ENCODE peak calls at places on chromosomes 7 and 10, in ten cellular contexts. One of them, this sample, is unnamed. For H3K4me1, the result is how much of the 10 kb centered on the place peaks cover.

GRCh38 chr7:141674702-141675101 is 27.3 kb downstream of the DENND11 start:
- DNase-seq in breast epithelium: no peak
- DNase-seq in fibroblast of lung: peak
- DNase-seq in upper lobe of right lung: no peak
- DNase-seq in PC-9: no peak
- DNase-seq in cardiac muscle cell: peak
- DNase-seq in lower lobe of right lung: no peak
- DNase-seq in left ventricle myocardium inferior: no peak
- DNase-seq in neural progenitor cell: peak
- DNase-seq in esophagus squamous epithelium: no peak
- DNase-seq in this sample: no peak

GRCh38 chr10:17006631-17007161 is 122.9 kb downstream of the CUBN start:
- DNase-seq in breast epithelium: no peak
- DNase-seq in fibroblast of lung: peak
- DNase-seq in upper lobe of right lung: no peak
- DNase-seq in PC-9: no peak
- DNase-seq in cardiac muscle cell: peak
- DNase-seq in lower lobe of right lung: peak
- DNase-seq in left ventricle myocardium inferior: no peak
- DNase-seq in neural progenitor cell: no peak
- DNase-seq in esophagus squamous epithelium: no peak
- DNase-seq in this sample: no peak

GRCh38 chr7:79293655-79294142 is 159.8 kb downstream of the MAGI2 start:
- DNase-seq in breast epithelium: peak
- DNase-seq in fibroblast of lung: peak
- DNase-seq in upper lobe of right lung: peak
- DNase-seq in PC-9: peak
- DNase-seq in cardiac muscle cell: peak
- DNase-seq in lower lobe of right lung: peak
- DNase-seq in left ventricle myocardium inferior: no peak
- DNase-seq in neural progenitor cell: no peak
- DNase-seq in esophagus squamous epithelium: no peak
- DNase-seq in this sample: no peak

GRCh38 chr7:129401968-129402860 is 32.0 kb upstream of the STRIP2 start:
- DNase-seq in breast epithelium: no peak
- DNase-seq in fibroblast of lung: no peak
- DNase-seq in upper lobe of right lung: no peak
- DNase-seq in PC-9: no peak
- DNase-seq in cardiac muscle cell: no peak
- DNase-seq in lower lobe of right lung: no peak
- DNase-seq in left ventricle myocardium inferior: no peak
- DNase-seq in neural progenitor cell: no peak
- DNase-seq in esophagus squamous epithelium: no peak
- DNase-seq in this sample: no peak

GRCh38 chr7:20219446-20220292 is 2.5 kb upstream of the MACC1 start:
- DNase-seq in breast epithelium: no peak
- DNase-seq in fibroblast of lung: peak
- DNase-seq in upper lobe of right lung: peak
- DNase-seq in PC-9: peak
- DNase-seq in cardiac muscle cell: peak
- DNase-seq in lower lobe of right lung: peak
- DNase-seq in left ventricle myocardium inferior: peak
- DNase-seq in neural progenitor cell: no peak
- DNase-seq in esophagus squamous epithelium: peak
- DNase-seq in this sample: peak

GRCh38 chr7:100867040-100867795 is at the start of gene TRIP6:
- DNase-seq in breast epithelium: peak
- DNase-seq in fibroblast of lung: peak
- DNase-seq in upper lobe of right lung: peak
- DNase-seq in PC-9: peak
- DNase-seq in cardiac muscle cell: peak
- DNase-seq in lower lobe of right lung: peak
- DNase-seq in left ventricle myocardium inferior: peak
- DNase-seq in neural progenitor cell: peak
- DNase-seq in esophagus squamous epithelium: no peak
- DNase-seq in this sample: peak

GRCh38 chr7:132815696-132816334 is 239.5 kb upstream of the PLXNA4 start:
- DNase-seq in breast epithelium: no peak
- DNase-seq in fibroblast of lung: peak
- DNase-seq in upper lobe of right lung: no peak
- DNase-seq in PC-9: no peak
- DNase-seq in cardiac muscle cell: peak
- DNase-seq in lower lobe of right lung: no peak
- DNase-seq in left ventricle myocardium inferior: no peak
- DNase-seq in neural progenitor cell: no peak
- DNase-seq in esophagus squamous epithelium: no peak
- DNase-seq in this sample: no peak

GRCh38 chr7:43636093-43636492 is 53.2 kb downstream of the STK17A start:
- DNase-seq in breast epithelium: no peak
- DNase-seq in fibroblast of lung: peak
- DNase-seq in upper lobe of right lung: no peak
- DNase-seq in PC-9: no peak
- DNase-seq in cardiac muscle cell: peak
- DNase-seq in lower lobe of right lung: peak
- DNase-seq in left ventricle myocardium inferior: no peak
- DNase-seq in neural progenitor cell: no peak
- DNase-seq in esophagus squamous epithelium: no peak
- DNase-seq in this sample: no peak

GRCh38 chr7:16978358-16979244 is 96.8 kb upstream of the AGR3 start:
- DNase-seq in breast epithelium: no peak
- DNase-seq in fibroblast of lung: peak
- DNase-seq in upper lobe of right lung: no peak
- DNase-seq in PC-9: peak
- DNase-seq in cardiac muscle cell: peak
- DNase-seq in lower lobe of right lung: no peak
- DNase-seq in left ventricle myocardium inferior: no peak
- DNase-seq in neural progenitor cell: no peak
- DNase-seq in esophagus squamous epithelium: no peak
- DNase-seq in this sample: no peak

GRCh38 chr7:121001932-121002754 is 13.6 kb downstream of the CPED1 start:
- DNase-seq in breast epithelium: no peak
- DNase-seq in fibroblast of lung: no peak
- DNase-seq in upper lobe of right lung: no peak
- DNase-seq in PC-9: no peak
- DNase-seq in cardiac muscle cell: no peak
- DNase-seq in lower lobe of right lung: no peak
- DNase-seq in left ventricle myocardium inferior: no peak
- DNase-seq in neural progenitor cell: no peak
- DNase-seq in esophagus squamous epithelium: no peak
- DNase-seq in this sample: no peak

GRCh38 chr10:124240721-124241350 is 147.4 kb upstream of the CHST15 start:
- DNase-seq in breast epithelium: no peak
- DNase-seq in fibroblast of lung: no peak
- DNase-seq in upper lobe of right lung: no peak
- DNase-seq in PC-9: no peak
- DNase-seq in cardiac muscle cell: no peak
- DNase-seq in lower lobe of right lung: peak
- DNase-seq in left ventricle myocardium inferior: no peak
- DNase-seq in neural progenitor cell: peak
- DNase-seq in esophagus squamous epithelium: no peak
- DNase-seq in this sample: no peak

GRCh38 chr10:127372361-127372760 is 176.0 kb upstream of the INSYN2A start:
- DNase-seq in breast epithelium: no peak
- DNase-seq in fibroblast of lung: no peak
- DNase-seq in upper lobe of right lung: no peak
- DNase-seq in PC-9: no peak
- DNase-seq in cardiac muscle cell: no peak
- DNase-seq in lower lobe of right lung: no peak
- DNase-seq in left ventricle myocardium inferior: no peak
- DNase-seq in neural progenitor cell: no peak
- DNase-seq in esophagus squamous epithelium: no peak
- DNase-seq in this sample: no peak

GRCh38 chr10:132408823-132409666 is 12.0 kb downstream of the PWWP2B start:
- DNase-seq in breast epithelium: peak
- DNase-seq in fibroblast of lung: no peak
- DNase-seq in upper lobe of right lung: peak
- DNase-seq in PC-9: peak
- DNase-seq in cardiac muscle cell: no peak
- DNase-seq in lower lobe of right lung: peak
- DNase-seq in left ventricle myocardium inferior: no peak
- DNase-seq in neural progenitor cell: no peak
- DNase-seq in esophagus squamous epithelium: no peak
- DNase-seq in this sample: no peak

GRCh38 chr10:132409667-132410028 is 12.6 kb downstream of the PWWP2B start:
- DNase-seq in breast epithelium: no peak
- DNase-seq in fibroblast of lung: no peak
- DNase-seq in upper lobe of right lung: no peak
- DNase-seq in PC-9: no peak
- DNase-seq in cardiac muscle cell: no peak
- DNase-seq in lower lobe of right lung: no peak
- DNase-seq in left ventricle myocardium inferior: no peak
- DNase-seq in neural progenitor cell: no peak
- DNase-seq in esophagus squamous epithelium: no peak
- DNase-seq in this sample: no peak

GRCh38 chr10:132407846-132408278 is 10.9 kb downstream of the PWWP2B start:
- DNase-seq in breast epithelium: peak
- DNase-seq in fibroblast of lung: no peak
- DNase-seq in upper lobe of right lung: peak
- DNase-seq in PC-9: peak
- DNase-seq in cardiac muscle cell: peak
- DNase-seq in lower lobe of right lung: peak
- DNase-seq in left ventricle myocardium inferior: no peak
- DNase-seq in neural progenitor cell: no peak
- DNase-seq in esophagus squamous epithelium: no peak
- DNase-seq in this sample: no peak

GRCh38 chr10:132407243-132407746 is 10.3 kb downstream of the PWWP2B start:
- DNase-seq in breast epithelium: peak
- DNase-seq in fibroblast of lung: no peak
- DNase-seq in upper lobe of right lung: peak
- DNase-seq in PC-9: peak
- DNase-seq in cardiac muscle cell: no peak
- DNase-seq in lower lobe of right lung: peak
- DNase-seq in left ventricle myocardium inferior: peak
- DNase-seq in neural progenitor cell: no peak
- DNase-seq in esophagus squamous epithelium: no peak
- DNase-seq in this sample: no peak

DNA sequence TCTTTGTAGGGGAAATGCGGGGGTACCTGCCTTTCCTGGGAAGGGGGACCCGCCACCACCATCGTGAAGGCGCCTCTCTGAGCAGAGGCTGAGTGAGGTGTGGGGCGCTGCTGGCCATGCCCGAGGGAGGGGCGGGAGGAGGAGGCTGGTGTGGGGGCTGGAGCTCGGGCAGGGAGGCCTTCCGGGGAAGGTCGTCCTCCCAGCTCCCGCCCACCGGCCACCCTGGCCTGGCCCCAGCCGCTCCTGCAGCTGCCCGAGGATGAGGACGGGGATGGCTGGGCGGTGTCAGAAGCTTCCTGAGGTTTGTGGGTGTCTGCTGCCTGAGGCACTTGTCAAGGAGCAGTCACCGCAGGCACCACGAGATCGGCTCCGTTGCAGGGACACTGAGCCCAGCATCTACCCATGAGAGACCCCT is 11.4 kb downstream of the PWWP2B start:
- DNase-seq in breast epithelium: no peak
- DNase-seq in fibroblast of lung: no peak
- DNase-seq in upper lobe of right lung: peak
- DNase-seq in PC-9: peak
- DNase-seq in cardiac muscle cell: no peak
- DNase-seq in lower lobe of right lung: no peak
- DNase-seq in left ventricle myocardium inferior: no peak
- DNase-seq in neural progenitor cell: no peak
- DNase-seq in esophagus squamous epithelium: no peak
- DNase-seq in this sample: no peak
- H3K4me1 ChIP-seq in breast epithelium: under half
- H3K4me1 ChIP-seq in fibroblast of lung: under half
- H3K4me1 ChIP-seq in upper lobe of right lung: half or more
- H3K4me1 ChIP-seq in PC-9: under half
- H3K4me1 ChIP-seq in cardiac muscle cell: under half
- H3K4me1 ChIP-seq in lower lobe of right lung: half or more
- H3K4me1 ChIP-seq in left ventricle myocardium inferior: half or more
- H3K4me1 ChIP-seq in neural progenitor cell: under half
- H3K4me1 ChIP-seq in esophagus squamous epithelium: half or more
- H3K4me1 ChIP-seq in this sample: under half

DNA sequence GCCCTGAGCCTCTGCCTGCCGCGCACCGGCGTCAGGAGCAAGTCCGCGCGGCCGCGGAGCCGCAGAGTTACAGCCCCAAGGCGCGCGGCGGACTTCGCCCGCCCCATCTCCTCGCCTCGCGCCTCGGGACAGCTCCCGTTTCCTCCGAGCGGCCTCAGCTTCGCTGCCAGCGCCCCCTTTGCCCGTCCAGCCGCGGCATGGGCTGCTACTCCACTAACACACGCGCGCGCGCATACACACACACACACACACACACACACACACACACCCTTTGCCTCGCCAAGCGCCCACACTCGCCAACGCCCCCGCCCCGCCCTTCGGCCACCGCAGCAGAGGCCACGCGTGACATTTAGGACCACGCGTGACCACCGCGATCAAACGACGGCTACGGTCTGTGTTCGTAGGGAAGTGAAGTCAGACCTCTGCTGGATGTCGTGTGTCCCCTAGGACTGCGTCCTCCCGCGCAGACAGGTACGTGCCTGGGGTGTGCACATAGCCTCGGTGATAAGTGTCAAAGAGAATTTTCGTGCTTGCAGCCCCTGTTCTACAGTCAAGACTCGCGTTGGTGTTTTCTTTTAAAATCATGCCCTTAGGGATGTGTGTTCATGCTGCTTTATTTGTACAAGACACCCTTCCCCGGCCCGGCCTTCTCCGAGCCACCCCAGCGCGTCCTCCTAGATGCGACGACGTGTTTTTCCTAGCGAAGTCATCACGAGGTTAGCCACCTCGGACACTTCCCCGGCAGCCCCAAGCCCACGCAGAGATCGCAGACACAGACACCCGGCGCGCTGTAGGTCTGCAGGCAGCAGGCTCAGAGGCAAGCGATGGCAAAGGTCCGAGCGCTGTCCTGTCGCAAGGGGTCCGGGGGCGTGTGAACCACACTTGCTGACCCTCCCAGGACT is 890 bp downstream of the MKX start:
- DNase-seq in breast epithelium: no peak
- DNase-seq in fibroblast of lung: peak
- DNase-seq in upper lobe of right lung: peak
- DNase-seq in PC-9: no peak
- DNase-seq in cardiac muscle cell: peak
- DNase-seq in lower lobe of right lung: peak
- DNase-seq in left ventricle myocardium inferior: peak
- DNase-seq in neural progenitor cell: peak
- DNase-seq in esophagus squamous epithelium: no peak
- DNase-seq in this sample: peak
- H3K4me1 ChIP-seq in breast epithelium: under half
- H3K4me1 ChIP-seq in fibroblast of lung: under half
- H3K4me1 ChIP-seq in upper lobe of right lung: under half
- H3K4me1 ChIP-seq in PC-9: under half
- H3K4me1 ChIP-seq in cardiac muscle cell: under half
- H3K4me1 ChIP-seq in lower lobe of right lung: half or more
- H3K4me1 ChIP-seq in left ventricle myocardium inferior: half or more
- H3K4me1 ChIP-seq in neural progenitor cell: under half
- H3K4me1 ChIP-seq in esophagus squamous epithelium: under half
- H3K4me1 ChIP-seq in this sample: under half

GRCh38 chr10:92816106-92816505 is 32.2 kb upstream of the EXOC6 start:
- DNase-seq in breast epithelium: no peak
- DNase-seq in fibroblast of lung: peak
- DNase-seq in upper lobe of right lung: no peak
- DNase-seq in PC-9: peak
- DNase-seq in cardiac muscle cell: peak
- DNase-seq in lower lobe of right lung: no peak
- DNase-seq in left ventricle myocardium inferior: no peak
- DNase-seq in neural progenitor cell: no peak
- DNase-seq in esophagus squamous epithelium: no peak
- DNase-seq in this sample: no peak
- H3K4me1 ChIP-seq in breast epithelium: under half
- H3K4me1 ChIP-seq in fibroblast of lung: under half
- H3K4me1 ChIP-seq in upper lobe of right lung: under half
- H3K4me1 ChIP-seq in PC-9: under half
- H3K4me1 ChIP-seq in cardiac muscle cell: under half
- H3K4me1 ChIP-seq in lower lobe of right lung: under half
- H3K4me1 ChIP-seq in left ventricle myocardium inferior: under half
- H3K4me1 ChIP-seq in neural progenitor cell: under half
- H3K4me1 ChIP-seq in esophagus squamous epithelium: under half
- H3K4me1 ChIP-seq in this sample: under half

GRCh38 chr7:148727501-148728278 is 29.0 kb downstream of the CUL1 start:
- DNase-seq in breast epithelium: no peak
- DNase-seq in fibroblast of lung: no peak
- DNase-seq in upper lobe of right lung: no peak
- DNase-seq in PC-9: no peak
- DNase-seq in cardiac muscle cell: no peak
- DNase-seq in lower lobe of right lung: no peak
- DNase-seq in left ventricle myocardium inferior: no peak
- DNase-seq in neural progenitor cell: no peak
- DNase-seq in esophagus squamous epithelium: no peak
- DNase-seq in this sample: no peak
- H3K4me1 ChIP-seq in breast epithelium: under half
- H3K4me1 ChIP-seq in fibroblast of lung: under half
- H3K4me1 ChIP-seq in upper lobe of right lung: under half
- H3K4me1 ChIP-seq in PC-9: under half
- H3K4me1 ChIP-seq in cardiac muscle cell: under half
- H3K4me1 ChIP-seq in lower lobe of right lung: half or more
- H3K4me1 ChIP-seq in left ventricle myocardium inferior: half or more
- H3K4me1 ChIP-seq in neural progenitor cell: under half
- H3K4me1 ChIP-seq in esophagus squamous epithelium: under half
- H3K4me1 ChIP-seq in this sample: under half

This sample was measured in uterus.